ENCODE peak calls at places on chromosomes 11 and 22, in four cellular contexts. One of them, this sample, is unnamed.

GRCh38 chr11:2390871-2391662 is 9.5 kb upstream of the TSSC4 start:
- DNase-seq in vagina: no peak
- DNase-seq in spleen: no peak
- DNase-seq in endothelial cell: no peak
- DNase-seq in this sample: no peak

GRCh38 chr11:67352546-67353316 is 615 bp downstream of the POLD4 start:
- DNase-seq in vagina: no peak
- DNase-seq in spleen: peak
- DNase-seq in endothelial cell: no peak
- DNase-seq in this sample: peak

GRCh38 chr11:73532310-73532709 is 65.6 kb downstream of the FAM168A start:
- DNase-seq in vagina: no peak
- DNase-seq in spleen: no peak
- DNase-seq in endothelial cell: no peak
- DNase-seq in this sample: no peak

GRCh38 chr11:63858628-63859550 is 20.0 kb downstream of the MARK2 start:
- DNase-seq in vagina: no peak
- DNase-seq in spleen: peak
- DNase-seq in endothelial cell: no peak
- DNase-seq in this sample: no peak

GRCh38 chr22:42796081-42796480 is 61.0 kb downstream of the ARFGAP3 start:
- DNase-seq in vagina: no peak
- DNase-seq in spleen: no peak
- DNase-seq in endothelial cell: no peak
- DNase-seq in this sample: no peak

GRCh38 chr22:30383061-30383460 is 4.2 kb downstream of the RNF215 start:
- DNase-seq in vagina: no peak
- DNase-seq in spleen: no peak
- DNase-seq in endothelial cell: no peak
- DNase-seq in this sample: no peak

GRCh38 chr11:9535189-9535781 is 38.2 kb upstream of the WEE1 start:
- DNase-seq in vagina: no peak
- DNase-seq in spleen: peak
- DNase-seq in endothelial cell: peak
- DNase-seq in this sample: peak

GRCh38 chr11:127114035-127114434 is 113.5 kb upstream of the KIRREL3 start:
- DNase-seq in vagina: no peak
- DNase-seq in spleen: no peak
- DNase-seq in endothelial cell: no peak
- DNase-seq in this sample: peak

GRCh38 chr22:42655693-42656092 is 6.5 kb upstream of the CYB5R3 start:
- DNase-seq in vagina: no peak
- DNase-seq in spleen: peak
- DNase-seq in endothelial cell: no peak
- DNase-seq in this sample: no peak

GRCh38 chr11:119361056-119361787 is 14.7 kb upstream of the MFRP start:
- DNase-seq in vagina: no peak
- DNase-seq in spleen: peak
- DNase-seq in endothelial cell: no peak
- DNase-seq in this sample: no peak

GRCh38 chr11:64204464-64204989 is 2.0 kb upstream of the FERMT3 start:
- DNase-seq in vagina: no peak
- DNase-seq in spleen: peak
- DNase-seq in endothelial cell: peak
- DNase-seq in this sample: peak

GRCh38 chr11:19976281-19976941 is 183.9 kb downstream of the DBX1 start:
- DNase-seq in vagina: no peak
- DNase-seq in spleen: no peak
- DNase-seq in endothelial cell: no peak
- DNase-seq in this sample: no peak

GRCh38 chr11:61963282-61964057 is 4.0 kb downstream of the FTH1 start:
- DNase-seq in vagina: peak
- DNase-seq in spleen: peak
- DNase-seq in endothelial cell: no peak
- DNase-seq in this sample: no peak

GRCh38 chr11:66818231-66818955 is 24.8 kb upstream of the RCE1 start:
- DNase-seq in vagina: no peak
- DNase-seq in spleen: no peak
- DNase-seq in endothelial cell: no peak
- DNase-seq in this sample: no peak

GRCh38 chr22:48808038-48808960 is 1019.4 kb downstream of the BRD1 start:
- DNase-seq in vagina: no peak
- DNase-seq in spleen: peak
- DNase-seq in endothelial cell: no peak
- DNase-seq in this sample: no peak

GRCh38 chr11:57798905-57799559 is 37.4 kb downstream of the CTNND1 start:
- DNase-seq in vagina: no peak
- DNase-seq in spleen: no peak
- DNase-seq in endothelial cell: no peak
- DNase-seq in this sample: peak

GRCh38 chr11:13150487-13150886 is 127.1 kb upstream of the BMAL1 start:
- DNase-seq in vagina: no peak
- DNase-seq in spleen: no peak
- DNase-seq in endothelial cell: no peak
- DNase-seq in this sample: no peak

GRCh38 chr22:49094151-49094550 is 733.5 kb downstream of the BRD1 start:
- DNase-seq in vagina: no peak
- DNase-seq in spleen: peak
- DNase-seq in endothelial cell: no peak
- DNase-seq in this sample: no peak

GRCh38 chr22:20750461-20751184 is 23.3 kb upstream of the SERPIND1 start:
- DNase-seq in vagina: no peak
- DNase-seq in spleen: no peak
- DNase-seq in endothelial cell: no peak
- DNase-seq in this sample: peak

GRCh38 chr22:47168900-47169800 is 406.7 kb downstream of the TBC1D22A start:
- DNase-seq in vagina: no peak
- DNase-seq in spleen: peak
- DNase-seq in endothelial cell: no peak
- DNase-seq in this sample: peak
- TF ChIP-seq CTCF in vagina: no peak
- TF ChIP-seq CTCF in spleen: no peak
- TF ChIP-seq CTCF in endothelial cell: no peak
- TF ChIP-seq CTCF in this sample: no peak

GRCh38 chr11:68632802-68633201 is 51.5 kb upstream of the GAL start:
- DNase-seq in vagina: no peak
- DNase-seq in spleen: no peak
- DNase-seq in endothelial cell: peak
- DNase-seq in this sample: peak
- TF ChIP-seq CTCF in vagina: no peak
- TF ChIP-seq CTCF in spleen: no peak
- TF ChIP-seq CTCF in endothelial cell: peak
- TF ChIP-seq CTCF in this sample: peak

DNA sequence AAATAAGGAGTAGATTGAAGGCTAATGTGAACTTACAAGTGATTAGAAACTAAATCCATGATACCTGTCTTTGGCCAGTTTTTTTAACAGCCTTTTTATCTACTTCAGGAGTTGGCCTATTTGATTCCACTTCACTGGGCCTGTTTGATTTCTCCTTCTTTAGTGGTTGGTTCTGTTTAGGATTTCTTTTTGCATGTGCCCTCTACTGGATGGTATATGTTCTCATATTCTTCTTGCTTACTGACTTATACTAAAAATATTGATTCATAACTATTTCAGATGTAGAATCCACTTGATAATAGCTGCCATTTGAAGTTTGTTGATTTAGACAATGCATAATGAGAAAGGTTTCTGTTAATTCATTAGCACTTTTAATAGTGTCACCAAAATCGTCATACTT is 53.9 kb downstream of the USP47 start:
- DNase-seq in vagina: no peak
- DNase-seq in spleen: no peak
- DNase-seq in endothelial cell: no peak
- DNase-seq in this sample: no peak
- TF ChIP-seq CTCF in vagina: no peak
- TF ChIP-seq CTCF in spleen: no peak
- TF ChIP-seq CTCF in endothelial cell: no peak
- TF ChIP-seq CTCF in this sample: peak

DNA sequence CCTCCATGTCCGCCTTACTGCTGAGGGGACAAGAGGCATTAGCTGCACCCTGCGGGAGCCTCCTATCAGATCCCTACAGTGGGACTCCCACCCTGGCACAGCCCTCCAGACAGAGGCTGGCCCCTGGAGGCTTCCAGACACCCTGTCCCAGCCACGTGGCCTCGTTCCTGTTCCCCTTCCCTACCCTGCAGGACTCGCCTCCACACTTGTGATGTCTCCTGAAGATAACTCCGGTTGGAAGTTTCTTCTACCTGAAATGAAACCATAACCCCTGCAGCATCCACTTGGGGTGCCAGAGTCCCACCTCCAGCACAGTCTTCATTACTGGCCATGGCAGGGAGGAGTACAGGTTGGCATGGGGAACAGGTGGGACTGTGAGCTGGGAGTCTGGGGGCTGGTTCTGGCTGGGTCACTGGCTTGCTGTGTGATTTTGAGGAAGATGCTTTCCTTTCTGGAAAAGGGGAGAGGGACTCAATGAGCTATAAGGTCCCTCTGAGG is 4.9 kb upstream of the SH3BP1 start:
- DNase-seq in vagina: no peak
- DNase-seq in spleen: peak
- DNase-seq in endothelial cell: no peak
- DNase-seq in this sample: no peak
- TF ChIP-seq CTCF in vagina: no peak
- TF ChIP-seq CTCF in spleen: no peak
- TF ChIP-seq CTCF in endothelial cell: no peak
- TF ChIP-seq CTCF in this sample: no peak

GRCh38 chr11:128934351-128934750 is 8.3 kb downstream of the TP53AIP1 start:
- DNase-seq in vagina: no peak
- DNase-seq in spleen: no peak
- DNase-seq in endothelial cell: no peak
- DNase-seq in this sample: no peak

GRCh38 chr11:128934926-128935325 is 7.7 kb downstream of the TP53AIP1 start:
- DNase-seq in vagina: no peak
- DNase-seq in spleen: peak
- DNase-seq in endothelial cell: no peak
- DNase-seq in this sample: no peak

GRCh38 chr11:128938156-128938885 is 4.3 kb downstream of the TP53AIP1 start:
- DNase-seq in vagina: no peak
- DNase-seq in spleen: peak
- DNase-seq in endothelial cell: no peak
- DNase-seq in this sample: no peak

GRCh38 chr11:128937480-128937879 is 5.2 kb downstream of the TP53AIP1 start:
- DNase-seq in vagina: no peak
- DNase-seq in spleen: peak
- DNase-seq in endothelial cell: no peak
- DNase-seq in this sample: no peak

GRCh38 chr11:128936546-128937275 is 6.0 kb downstream of the TP53AIP1 start:
- DNase-seq in vagina: no peak
- DNase-seq in spleen: peak
- DNase-seq in endothelial cell: no peak
- DNase-seq in this sample: no peak
- TF ChIP-seq CTCF in vagina: no peak
- TF ChIP-seq CTCF in spleen: no peak
- TF ChIP-seq CTCF in endothelial cell: no peak
- TF ChIP-seq CTCF in this sample: no peak

DNA sequence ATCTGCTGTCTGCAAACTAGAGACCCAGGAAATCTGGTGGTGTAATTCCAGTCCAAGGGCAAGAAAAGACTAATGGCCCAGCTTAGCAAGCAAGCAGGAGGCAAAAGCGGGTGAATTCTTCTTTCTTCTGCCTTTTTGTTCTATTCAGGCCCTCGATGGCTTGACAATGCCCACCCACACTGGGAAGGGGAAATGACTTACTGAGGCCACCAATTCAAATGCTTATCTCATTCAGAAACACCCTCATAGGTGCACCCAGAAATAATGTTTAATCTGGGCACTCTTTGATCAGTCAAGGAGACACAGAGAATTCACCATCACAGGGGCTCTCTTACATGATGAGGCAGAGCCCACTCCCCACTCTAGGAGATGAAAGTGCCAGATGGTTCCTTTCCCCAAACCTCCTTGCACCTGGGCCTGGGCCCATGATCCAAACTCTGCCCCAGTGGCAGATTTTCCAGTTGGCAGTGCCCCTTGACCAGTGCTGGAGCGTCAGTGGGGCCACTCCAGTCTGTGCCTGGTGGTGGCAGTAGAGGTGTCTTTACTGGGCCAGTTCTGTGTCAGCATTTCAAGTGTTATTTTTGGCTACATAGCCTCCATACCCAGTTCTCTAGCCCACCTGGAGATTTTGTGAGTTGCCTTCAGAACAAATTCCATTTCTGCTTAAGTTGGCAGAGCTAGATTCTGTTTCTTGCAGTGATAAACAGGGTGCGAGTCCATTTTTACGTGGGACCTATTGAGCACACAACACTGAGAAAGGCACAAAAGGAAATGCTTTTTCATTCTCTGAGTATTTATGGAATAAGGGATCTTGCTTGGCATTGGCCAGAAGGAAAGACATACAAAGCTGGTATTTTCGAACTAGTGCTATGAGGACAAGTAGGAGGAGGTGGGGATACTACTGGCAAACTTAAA is 7.5 kb downstream of the ELMOD1 start:
- DNase-seq in vagina: no peak
- DNase-seq in spleen: no peak
- DNase-seq in endothelial cell: peak
- DNase-seq in this sample: peak
- TF ChIP-seq CTCF in vagina: no peak
- TF ChIP-seq CTCF in spleen: no peak
- TF ChIP-seq CTCF in endothelial cell: no peak
- TF ChIP-seq CTCF in this sample: peak